ENCODE peak calls at places on chromosome 4, in four cellular contexts. W is cardiac muscle cell; O is CD8-positive, alpha-beta memory T cell; I is MM.1S. Q is an unnamed sample.

GRCh38 chr4:10108818-10109783 is 7.5 kb downstream of the WDR1 start:
- DNase-seq in I (no peak), W (peak), O (peak), Q (peak)

GRCh38 chr4:169249214-169249973 is 21.4 kb downstream of the SH3RF1 start:
- DNase-seq in W (peak), O (no peak), I (no peak), Q (no peak)

GRCh38 chr4:90572996-90573395 is 445.8 kb downstream of the CCSER1 start:
- DNase-seq in W (no peak), O (no peak), I (no peak), Q (no peak)

GRCh38 chr4:106062452-106062875 is 167.2 kb downstream of the NPNT start:
- DNase-seq in I (no peak), O (no peak), W (peak), Q (no peak)

GRCh38 chr4:98890698-98891097 is 38.2 kb downstream of the EIF4E start:
- DNase-seq in O (no peak), W (peak), I (no peak), Q (no peak)

GRCh38 chr4:4338632-4339031 is 48.3 kb upstream of the NSG1 start:
- DNase-seq in W (peak), O (no peak), I (no peak), Q (no peak)

GRCh38 chr4:5127556-5127955 is 76.3 kb downstream of the STK32B start:
- DNase-seq in O (no peak), W (no peak), I (no peak), Q (no peak)

GRCh38 chr4:141711211-141711610 is 74.8 kb downstream of the IL15 start:
- DNase-seq in W (peak), I (no peak), O (no peak), Q (no peak)

GRCh38 chr4:53346920-53347852 is 18.7 kb downstream of the SCFD2 start:
- DNase-seq in W (peak), O (no peak), I (no peak), Q (no peak)

GRCh38 chr4:164926301-164926700 is 49.3 kb downstream of the APELA start:
- DNase-seq in I (no peak), W (no peak), O (no peak), Q (no peak)

GRCh38 chr4:25485104-25485503 is 108.0 kb downstream of the ANAPC4 start:
- DNase-seq in W (no peak), I (no peak), O (no peak), Q (no peak)

GRCh38 chr4:121176082-121176706 is 12.1 kb upstream of the TNIP3 start:
- DNase-seq in I (no peak), W (no peak), O (no peak), Q (no peak)

GRCh38 chr4:45576275-45576674 is 547.6 kb downstream of the GABRG1 start:
- DNase-seq in I (no peak), W (no peak), O (no peak), Q (no peak)

GRCh38 chr4:151315212-151315886 is 10.1 kb downstream of the SH3D19 start:
- DNase-seq in W (peak), O (no peak), I (no peak), Q (no peak)

GRCh38 chr4:172982151-172982590 is 186.4 kb upstream of the GALNT7 start:
- DNase-seq in O (no peak), W (peak), I (peak), Q (no peak)

GRCh38 chr4:108991929-108992328 is 229.1 kb upstream of the ETNPPL start:
- DNase-seq in W (peak), O (no peak), I (no peak), Q (no peak)

GRCh38 chr4:160318567-160319220 is 1215.8 kb downstream of the RAPGEF2 start:
- DNase-seq in I (no peak), W (no peak), O (no peak), Q (no peak)

GRCh38 chr4:95572304-95572991 is 23.7 kb upstream of the UNC5C start:
- DNase-seq in O (no peak), W (peak), I (no peak), Q (peak)

GRCh38 chr4:35228318-35228717 is 1016.0 kb downstream of the ARAP2 start:
- DNase-seq in I (no peak), O (no peak), W (no peak), Q (no peak)

GRCh38 chr4:15898902-15899301 is 39.6 kb downstream of the FGFBP1 start:
- DNase-seq in W (no peak), O (no peak), I (no peak), Q (no peak)

GRCh38 chr4:66475596-66475995 is 805.3 kb upstream of the EPHA5 start:
- DNase-seq in O (no peak), I (no peak), W (peak), Q (no peak)

GRCh38 chr4:178689926-178690325 is 1247.7 kb upstream of the AGA start:
- DNase-seq in W (no peak), O (no peak), I (no peak), Q (no peak)

GRCh38 chr4:34043131-34043530 is 2201.2 kb downstream of the ARAP2 start:
- DNase-seq in O (no peak), W (peak), I (peak), Q (no peak)

GRCh38 chr4:11618666-11619282 is 190.1 kb upstream of the HS3ST1 start:
- DNase-seq in O (no peak), I (no peak), W (no peak), Q (no peak)

GRCh38 chr4:168028568-168028967 is 63.8 kb upstream of the ANXA10 start:
- DNase-seq in O (no peak), I (no peak), W (peak), Q (no peak)

GRCh38 chr4:120286813-120287212 is 220.2 kb upstream of the MAD2L1 start:
- DNase-seq in O (no peak), I (no peak), W (no peak), Q (no peak)

GRCh38 chr4:112968456-112969159 is 80.8 kb upstream of the ANK2 start:
- DNase-seq in W (peak), O (no peak), I (no peak), Q (no peak)

GRCh38 chr4:121072080-121072835 is at the start of gene NDNF:
- DNase-seq in O (peak), I (peak), W (peak), Q (peak)

GRCh38 chr4:52248836-52249235 is 197.7 kb downstream of the SPATA18 start:
- DNase-seq in O (no peak), W (no peak), I (no peak), Q (no peak)

GRCh38 chr4:5098176-5098575 is 46.9 kb downstream of the STK32B start:
- DNase-seq in W (no peak), O (no peak), I (no peak), Q (no peak)

GRCh38 chr4:89486042-89486441 is 178.4 kb upstream of the GPRIN3 start:
- DNase-seq in I (peak), O (no peak), W (peak), Q (no peak)

GRCh38 chr4:140057693-140058092 is 96.3 kb downstream of the MAML3 start:
- DNase-seq in O (no peak), W (no peak), I (no peak), Q (no peak)

GRCh38 chr4:90069151-90069550 is 58.0 kb upstream of the CCSER1 start:
- DNase-seq in W (peak), I (no peak), O (no peak), Q (no peak)

GRCh38 chr4:4712800-4713528 is 146.5 kb upstream of the MSX1 start:
- DNase-seq in W (no peak), O (no peak), I (no peak), Q (no peak)

GRCh38 chr4:40924096-40924792 is 174.5 kb downstream of the NSUN7 start:
- DNase-seq in W (peak), I (peak), O (peak), Q (no peak)

GRCh38 chr4:38650133-38650532 is 13.9 kb upstream of the KLF3 start:
- DNase-seq in O (no peak), W (no peak), I (no peak), Q (no peak)

GRCh38 chr4:38659346-38659745 is 4.7 kb upstream of the KLF3 start:
- DNase-seq in W (no peak), I (no peak), O (no peak), Q (no peak)

GRCh38 chr4:38656111-38656510 is 7.9 kb upstream of the KLF3 start:
- DNase-seq in I (no peak), W (no peak), O (no peak), Q (no peak)

DNA sequence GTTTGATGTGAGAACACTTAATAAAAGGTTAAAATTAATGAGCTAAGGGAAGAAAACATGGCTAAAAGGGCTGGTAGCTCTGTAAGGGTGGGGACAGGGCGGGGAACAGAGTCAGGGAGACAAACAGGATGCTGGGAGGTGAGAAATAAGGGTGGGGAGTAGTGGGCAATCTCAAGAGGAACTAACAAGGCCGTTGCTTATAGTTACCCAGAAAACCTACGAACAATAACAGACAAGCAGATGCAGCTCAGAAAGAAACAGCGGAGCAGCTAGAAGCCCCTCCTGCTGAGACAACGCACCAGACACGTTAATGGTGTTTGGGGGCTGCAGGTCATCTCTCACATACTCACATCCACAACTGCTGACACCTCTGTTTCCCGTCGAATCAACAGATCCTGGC is 9.7 kb upstream of the KLF3 start:
- DNase-seq in W (no peak), I (no peak), O (peak), Q (no peak)
- H3K4me3 ChIP-seq in W (no peak), I (no peak), O (peak), Q (no peak)

GRCh38 chr4:100189820-100190642 is at the start of gene DDIT4L:
- DNase-seq in I (no peak), O (no peak), W (peak), Q (peak)

GRCh38 chr4:100188829-100189228 is 1.4 kb downstream of the DDIT4L start:
- DNase-seq in I (peak), O (no peak), W (no peak), Q (no peak)

GRCh38 chr4:100187781-100188180 is 2.5 kb downstream of the DDIT4L start:
- DNase-seq in I (no peak), O (no peak), W (no peak), Q (no peak)

DNA sequence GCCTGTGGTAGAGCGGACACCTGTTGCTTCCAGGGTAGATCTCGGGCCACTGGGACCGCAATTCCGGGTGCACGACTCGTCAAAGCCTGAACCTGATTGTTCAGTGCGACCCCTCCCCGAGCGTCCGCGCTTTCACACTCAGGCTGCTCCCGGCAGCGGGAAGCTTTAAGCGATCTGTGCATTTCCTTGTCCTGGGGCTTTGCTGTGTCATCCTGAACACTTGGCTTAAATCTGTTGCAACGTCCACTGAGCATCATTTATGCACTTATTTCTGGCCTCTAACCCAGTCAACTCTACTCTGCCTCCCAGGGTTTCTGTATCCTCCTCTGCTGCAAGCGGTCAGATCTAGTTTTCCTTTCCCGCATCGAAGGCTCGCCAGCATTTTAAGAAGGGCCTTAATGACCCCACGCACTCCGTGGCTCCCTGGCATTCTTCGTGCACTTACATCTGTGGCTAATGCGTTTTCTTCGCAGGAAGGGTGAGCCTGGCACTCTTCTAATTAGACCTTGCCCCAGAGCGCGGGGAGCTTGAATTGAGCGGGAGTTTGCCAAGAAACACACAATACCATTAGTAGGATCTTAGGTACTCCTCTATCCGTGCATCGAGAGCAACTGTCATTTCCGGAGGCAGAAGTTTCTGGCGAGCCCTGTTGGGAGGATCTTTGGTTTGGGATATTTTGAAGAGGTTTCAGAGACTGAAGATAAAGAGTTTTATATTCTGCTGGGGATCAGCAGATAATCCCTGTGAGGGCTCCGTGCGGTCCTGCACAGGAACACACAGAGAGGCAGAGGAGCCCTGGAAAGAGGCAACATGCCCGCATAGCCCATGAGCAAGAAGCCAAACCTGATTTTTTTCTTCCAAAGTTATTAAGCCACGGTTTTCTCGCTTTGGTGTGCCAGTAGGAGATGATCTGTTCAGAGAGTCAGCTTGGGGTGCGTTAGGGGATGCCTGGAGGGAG is 654 bp upstream of the DDIT4L start:
- DNase-seq in O (no peak), I (no peak), W (peak), Q (no peak)
- H3K4me3 ChIP-seq in O (peak), I (peak), W (peak), Q (peak)

DNA sequence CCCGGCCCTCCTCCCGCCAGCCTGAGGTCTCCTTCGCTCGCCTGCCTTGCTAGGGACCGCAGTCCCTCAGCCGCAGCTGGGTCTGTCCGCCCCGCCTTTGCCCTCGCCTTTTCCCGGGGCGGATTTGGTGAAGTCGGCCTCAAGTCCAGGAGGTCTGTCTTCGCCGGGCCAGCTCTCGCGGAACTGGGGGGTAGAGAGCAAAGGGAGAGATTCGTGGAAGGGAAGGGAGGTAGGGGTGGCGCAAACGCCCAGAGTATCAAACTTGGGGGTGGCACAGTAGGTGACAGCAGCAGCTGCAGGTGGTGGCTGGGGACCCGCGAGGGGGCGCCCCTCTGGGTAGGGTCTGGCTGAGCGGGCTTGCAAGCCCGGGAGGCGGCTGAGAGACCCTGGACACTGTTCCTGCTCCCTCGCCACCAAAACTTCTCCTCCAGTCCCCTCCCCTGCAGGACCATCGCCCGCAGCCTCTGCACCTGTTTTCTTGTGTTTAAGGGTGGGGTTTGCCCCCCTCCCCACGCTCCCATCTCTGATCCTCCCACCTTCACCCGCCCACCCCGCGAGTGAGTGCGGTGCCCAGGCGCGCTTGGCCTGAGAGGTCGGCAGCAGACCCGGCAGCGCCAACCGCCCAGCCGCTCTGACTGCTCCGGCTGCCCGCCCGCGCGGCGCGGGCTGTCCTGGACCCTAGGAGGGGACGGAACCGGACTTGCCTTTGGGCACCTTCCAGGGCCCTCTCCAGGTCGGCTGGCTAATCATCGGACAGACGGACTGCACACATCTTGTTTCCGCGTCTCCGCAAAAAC is at the start of gene NPY2R:
- DNase-seq in I (no peak), O (no peak), W (no peak), Q (peak)
- H3K4me3 ChIP-seq in I (no peak), O (no peak), W (peak), Q (no peak)

DNA sequence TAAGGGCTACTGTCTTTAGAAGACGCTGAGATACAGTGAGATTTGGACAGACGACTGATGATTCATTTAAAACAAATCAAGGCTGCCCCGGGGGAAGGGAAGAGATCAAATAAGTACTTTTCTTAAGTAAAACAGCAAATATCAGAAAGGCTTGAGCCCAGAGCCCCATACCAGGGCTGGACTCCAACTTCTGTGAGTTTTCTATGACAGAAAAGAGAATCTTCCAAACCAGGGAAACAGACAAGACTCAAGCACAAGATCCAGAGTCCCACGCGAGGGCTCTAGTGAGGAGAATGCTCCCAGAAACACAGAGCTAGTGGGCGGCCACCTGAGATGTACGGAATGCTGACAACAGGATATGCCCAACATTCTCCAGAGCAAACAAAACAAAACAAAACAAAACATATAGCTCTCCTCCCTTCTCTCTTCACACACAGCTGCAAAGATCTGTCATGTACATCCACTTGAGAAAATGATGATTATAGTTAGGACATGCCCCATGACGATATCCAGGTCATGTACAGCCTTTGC is 13.1 kb downstream of the ACSL1 start:
- DNase-seq in I (no peak), O (no peak), W (peak), Q (no peak)
- H3K4me3 ChIP-seq in I (no peak), O (no peak), W (no peak), Q (no peak)

GRCh38 chr4:118969359-118969758 is 80.7 kb downstream of the SYNPO2 start:
- DNase-seq in O (no peak), I (no peak), W (peak), Q (no peak)

GRCh38 chr4:118967393-118967792 is 78.7 kb downstream of the SYNPO2 start:
- DNase-seq in W (peak), I (no peak), O (no peak), Q (no peak)

GRCh38 chr4:118964891-118965411 is 76.3 kb downstream of the SYNPO2 start:
- DNase-seq in O (no peak), W (peak), I (no peak), Q (peak)

GRCh38 chr4:118968813-118969212 is 80.2 kb downstream of the SYNPO2 start:
- DNase-seq in I (no peak), W (no peak), O (no peak), Q (no peak)

DNA sequence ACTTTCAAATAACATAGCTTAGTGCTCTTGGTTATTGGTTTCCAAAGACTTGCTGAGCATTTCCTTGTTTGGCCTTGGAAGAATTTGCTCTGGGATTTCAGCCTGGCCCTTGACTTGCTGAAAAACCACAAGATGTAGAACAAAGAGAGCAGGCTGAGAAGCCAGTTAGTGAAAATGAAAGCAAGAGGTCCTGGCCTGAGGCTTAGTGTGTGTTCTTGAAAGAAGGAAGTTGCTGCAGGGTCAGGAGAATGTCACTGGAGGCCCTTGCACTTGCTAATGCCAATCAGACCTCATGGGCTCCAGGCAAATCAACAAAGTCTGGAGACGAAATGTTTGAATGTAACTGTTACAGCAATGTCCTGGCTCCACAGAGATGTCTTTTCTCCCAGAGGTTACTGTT is 79.4 kb downstream of the SYNPO2 start:
- DNase-seq in O (no peak), I (peak), W (peak), Q (peak)
- H3K4me3 ChIP-seq in O (no peak), I (no peak), W (no peak), Q (no peak)

DNA sequence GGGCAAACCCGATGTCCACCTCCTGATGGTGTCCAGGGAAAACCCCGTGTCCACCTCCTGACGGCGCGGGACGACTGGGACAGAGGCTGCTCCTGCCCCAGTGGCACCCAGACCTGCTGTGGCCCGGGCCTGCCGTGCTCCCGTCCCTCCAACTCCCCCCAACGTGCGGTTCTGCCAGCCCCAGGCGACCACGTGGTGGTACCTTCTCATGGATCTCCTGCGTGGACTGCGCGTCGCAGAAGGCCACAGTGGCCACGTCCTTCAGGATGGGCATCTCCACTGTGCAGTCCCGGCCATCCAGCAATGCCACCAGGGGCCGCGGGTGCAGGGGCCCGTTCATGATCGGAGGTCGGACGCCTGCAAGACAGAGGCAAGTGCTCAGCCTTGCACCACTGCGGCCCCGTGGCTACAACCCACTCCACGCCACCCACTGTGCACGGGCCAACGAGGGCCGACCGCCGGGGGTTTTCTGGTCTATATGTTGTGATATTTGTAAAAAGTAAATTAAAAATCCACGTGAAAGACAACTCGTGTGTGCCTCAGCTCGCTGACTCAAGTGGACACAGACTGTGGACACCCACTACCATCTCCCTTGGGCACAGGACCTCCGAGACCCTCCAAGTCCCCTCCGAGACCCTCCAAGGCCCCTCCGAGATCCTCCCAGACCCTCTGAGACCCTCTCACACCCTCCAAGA is 10.8 kb downstream of the CTBP1 start:
- DNase-seq in O (no peak), I (no peak), W (no peak), Q (peak)
- H3K4me3 ChIP-seq in O (no peak), I (no peak), W (no peak), Q (no peak)